ENCODE peak calls at places on chromosomes 11 and 22, in ten cellular contexts. V, D, X, O, B, P, N, Q, E and F are unnamed samples.

GRCh38 chr22:23722168-23722567 is 28.7 kb downstream of the ZNF70 start:
- DNase-seq in V (no peak), D (no peak), X (no peak), O (no peak), B (no peak), P (no peak), N (no peak), Q (no peak), E (no peak), F (no peak)

GRCh38 chr11:74677131-74677530 is 54.1 kb downstream of the CHRDL2 start:
- DNase-seq in V (no peak), D (no peak), X (no peak), O (peak), B (no peak), P (no peak), N (no peak), Q (no peak), E (no peak), F (no peak)

GRCh38 chr22:18999416-18999815 is 63.3 kb upstream of the PRODH start:
- DNase-seq in V (no peak), D (no peak), X (no peak), O (no peak), B (no peak), P (no peak), N (no peak), Q (no peak), E (no peak), F (no peak)

GRCh38 chr11:134461621-134462020 is 49.6 kb upstream of the B3GAT1 start:
- DNase-seq in V (no peak), D (no peak), X (no peak), O (no peak), B (no peak), P (no peak), N (no peak), Q (no peak), E (no peak), F (no peak)

GRCh38 chr22:44795701-44796630 is 43.6 kb downstream of the ARHGAP8 start:
- DNase-seq in V (no peak), D (no peak), X (no peak), O (no peak), B (no peak), P (no peak), N (no peak), Q (no peak), E (no peak), F (no peak)

GRCh38 chr11:120756931-120757330 is 245.4 kb downstream of the GRIK4 start:
- DNase-seq in V (no peak), D (no peak), X (no peak), O (no peak), B (no peak), P (no peak), N (no peak), Q (no peak), E (no peak), F (no peak)

GRCh38 chr11:123196060-123196714 is 1.1 kb upstream of the CLMP start:
- DNase-seq in V (no peak), D (no peak), X (no peak), O (no peak), B (no peak), P (no peak), N (no peak), Q (peak), E (no peak), F (no peak)

GRCh38 chr22:24707477-24707816 is 67.1 kb downstream of the PIWIL3 start:
- DNase-seq in V (no peak), D (no peak), X (no peak), O (no peak), B (no peak), P (peak), N (no peak), Q (no peak), E (no peak), F (no peak)

GRCh38 chr11:118212781-118213565 is 11.8 kb downstream of the JAML start:
- DNase-seq in V (no peak), D (no peak), X (no peak), O (no peak), B (no peak), P (peak), N (no peak), Q (no peak), E (no peak), F (no peak)

GRCh38 chr22:29375436-29376076 is 12.8 kb downstream of the AP1B1 start:
- DNase-seq in V (no peak), D (no peak), X (no peak), O (no peak), B (no peak), P (no peak), N (no peak), Q (no peak), E (no peak), F (no peak)

GRCh38 chr11:3367221-3367620 is 11.7 kb downstream of the ZNF195 start:
- DNase-seq in V (no peak), D (no peak), X (no peak), O (no peak), B (no peak), P (no peak), N (no peak), Q (no peak), E (no peak), F (no peak)

GRCh38 chr11:69655479-69656394 is 14.8 kb downstream of the CCND1 start:
- DNase-seq in V (no peak), D (no peak), X (no peak), O (no peak), B (no peak), P (no peak), N (no peak), Q (no peak), E (no peak), F (no peak)

GRCh38 chr22:39205344-39206021 is 39.3 kb downstream of the PDGFB start:
- DNase-seq in V (no peak), D (no peak), X (peak), O (peak), B (no peak), P (no peak), N (no peak), Q (no peak), E (no peak), F (peak)

GRCh38 chr11:9609002-9609759 is 35.7 kb downstream of the WEE1 start:
- DNase-seq in V (no peak), D (no peak), X (no peak), O (no peak), B (no peak), P (no peak), N (no peak), Q (no peak), E (no peak), F (no peak)

GRCh38 chr22:35230839-35231584 is 26.3 kb upstream of the HMGXB4 start:
- DNase-seq in V (no peak), D (no peak), X (peak), O (no peak), B (no peak), P (peak), N (no peak), Q (no peak), E (no peak), F (no peak)

GRCh38 chr22:38567531-38568245 is 2.3 kb downstream of the DMC1 start:
- DNase-seq in V (no peak), D (no peak), X (no peak), O (no peak), B (no peak), P (no peak), N (no peak), Q (no peak), E (no peak), F (no peak)

GRCh38 chr22:46471901-46472721 is 65.3 kb downstream of the CELSR1 start:
- DNase-seq in V (no peak), D (no peak), X (no peak), O (no peak), B (no peak), P (no peak), N (no peak), Q (no peak), E (no peak), F (no peak)

GRCh38 chr22:36081023-36081431 is 52.4 kb upstream of the RBFOX2 start:
- DNase-seq in V (no peak), D (no peak), X (peak), O (peak), B (no peak), P (no peak), N (no peak), Q (no peak), E (no peak), F (no peak)

GRCh38 chr11:78268516-78269410 is 80.0 kb downstream of the USP35 start:
- DNase-seq in V (no peak), D (no peak), X (no peak), O (peak), B (no peak), P (no peak), N (peak), Q (no peak), E (peak), F (no peak)

GRCh38 chr22:24816841-24817240 is 10.8 kb downstream of the SGSM1 start:
- DNase-seq in V (no peak), D (no peak), X (no peak), O (no peak), B (no peak), P (no peak), N (no peak), Q (no peak), E (no peak), F (no peak)

GRCh38 chr11:57977709-57978108 is 46.0 kb upstream of the OR9Q1 start:
- DNase-seq in V (no peak), D (no peak), X (no peak), O (no peak), B (no peak), P (no peak), N (no peak), Q (no peak), E (no peak), F (no peak)

GRCh38 chr11:68938816-68939582 is 35.3 kb downstream of the IGHMBP2 start:
- DNase-seq in V (no peak), D (no peak), X (peak), O (no peak), B (no peak), P (no peak), N (no peak), Q (no peak), E (peak), F (no peak)

GRCh38 chr11:12677131-12677530 is 2.9 kb downstream of the TEAD1 start:
- DNase-seq in V (no peak), D (no peak), X (peak), O (peak), B (no peak), P (no peak), N (no peak), Q (no peak), E (no peak), F (no peak)

GRCh38 chr22:33393432-33393831 is 335.3 kb upstream of the SYN3 start:
- DNase-seq in V (no peak), D (no peak), X (no peak), O (no peak), B (no peak), P (no peak), N (no peak), Q (no peak), E (no peak), F (no peak)

GRCh38 chr11:68398870-68399865 is 61.4 kb upstream of the PPP6R3 start:
- DNase-seq in V (no peak), D (no peak), X (no peak), O (peak), B (no peak), P (no peak), N (peak), Q (no peak), E (peak), F (no peak)